ENCODE peak calls at places on chromosomes 11 and 22, in seven cellular contexts. S is NCI-H1092 treated with DMSO at 0.1 percent for 48 hours; J is stimulated activated CD4-positive, alpha-beta T cell treated with anti-CD3 and anti-CD28 coated beads, Interleukin-4, amount 100 ng/mL, for 48 hours; W is T-helper 2 cell; D is left ventricle myocardium inferior; P is activated CD8-positive, alpha-beta memory T cell treated with anti-CD3 and anti-CD28 coated beads for 1 hour; E is GM23248. V is an unnamed sample.

GRCh38 chr11:92765965-92766371 is 203.5 kb upstream of the MTNR1B start:
- DNase-seq in S (peak), J (no peak), W (no peak), D (peak), P (no peak), E (peak), V (no peak)

GRCh38 chr11:848988-849824 is 6.6 kb downstream of the TSPAN4 start:
- DNase-seq in S (peak), J (no peak), W (peak), D (no peak), P (no peak), E (no peak), V (peak)

GRCh38 chr11:40202569-40202968 is 1256.9 kb downstream of the LRRC4C start:
- DNase-seq in S (no peak), J (no peak), W (no peak), D (no peak), P (no peak), E (no peak), V (no peak)

GRCh38 chr11:32198053-32198452 is 107.2 kb downstream of the RCN1 start:
- DNase-seq in S (no peak), J (no peak), W (no peak), D (no peak), P (no peak), E (peak), V (no peak)

GRCh38 chr11:23732026-23732425 is 764.8 kb upstream of the LUZP2 start:
- DNase-seq in S (no peak), J (no peak), W (no peak), D (no peak), P (no peak), E (peak), V (no peak)

GRCh38 chr11:64902102-64902900 is 14.7 kb downstream of the ATG2A start:
- DNase-seq in S (no peak), J (no peak), W (no peak), D (no peak), P (no peak), E (no peak), V (no peak)

GRCh38 chr11:113376156-113376555 is 11.4 kb upstream of the ANKK1 start:
- DNase-seq in S (no peak), J (no peak), W (no peak), D (no peak), P (no peak), E (no peak), V (no peak)

GRCh38 chr11:65639623-65640482 is 2.0 kb downstream of the SIPA1 start:
- DNase-seq in S (no peak), J (no peak), W (peak), D (peak), P (peak), E (no peak), V (no peak)

GRCh38 chr22:47625531-47626427 is 863.3 kb downstream of the TBC1D22A start:
- DNase-seq in S (no peak), J (no peak), W (no peak), D (no peak), P (no peak), E (no peak), V (no peak)

GRCh38 chr11:47552086-47552580 is 799 bp downstream of the CELF1 start:
- DNase-seq in S (peak), J (no peak), W (peak), D (peak), P (no peak), E (peak), V (peak)

GRCh38 chr11:134753805-134754130 is 341.7 kb upstream of the B3GAT1 start:
- DNase-seq in S (no peak), J (no peak), W (no peak), D (no peak), P (no peak), E (no peak), V (no peak)

GRCh38 chr11:72015511-72016061 is 16.9 kb downstream of the IL18BP start:
- DNase-seq in S (no peak), J (no peak), W (no peak), D (no peak), P (no peak), E (peak), V (no peak)

GRCh38 chr11:44863231-44863630 is 87.5 kb downstream of the TP53I11 start:
- DNase-seq in S (no peak), J (no peak), W (no peak), D (no peak), P (no peak), E (no peak), V (no peak)

GRCh38 chr11:61764606-61765260 is 12.3 kb downstream of the MYRF start:
- DNase-seq in S (no peak), J (no peak), W (no peak), D (no peak), P (no peak), E (no peak), V (no peak)

GRCh38 chr11:36684840-36685800 is 87.1 kb upstream of the RAG2 start:
- DNase-seq in S (no peak), J (no peak), W (peak), D (no peak), P (no peak), E (no peak), V (no peak)

GRCh38 chr11:130522284-130522961 is 74.0 kb downstream of the ADAMTS15 start:
- DNase-seq in S (no peak), J (no peak), W (no peak), D (peak), P (no peak), E (peak), V (no peak)

GRCh38 chr22:19620742-19621371 is 93.4 kb upstream of the SEPTIN5 start:
- DNase-seq in S (no peak), J (no peak), W (no peak), D (no peak), P (no peak), E (no peak), V (peak)

GRCh38 chr11:130369141-130369691 is 54.5 kb upstream of the ZBTB44 start:
- DNase-seq in S (no peak), J (no peak), W (no peak), D (no peak), P (no peak), E (peak), V (no peak)

GRCh38 chr11:119615003-119615878 is 113.8 kb downstream of the NECTIN1 start:
- DNase-seq in S (no peak), J (no peak), W (no peak), D (no peak), P (no peak), E (peak), V (no peak)

GRCh38 chr11:413120-414081 is 1.4 kb downstream of the SIGIRR start:
- DNase-seq in S (no peak), J (no peak), W (peak), D (no peak), P (no peak), E (peak), V (peak)

GRCh38 chr11:20192641-20193040 is 32.4 kb upstream of the DBX1 start:
- DNase-seq in S (no peak), J (no peak), W (no peak), D (no peak), P (no peak), E (no peak), V (no peak)

GRCh38 chr11:57426439-57426753 is 525 bp downstream of the SLC43A3 start:
- DNase-seq in S (peak), J (no peak), W (no peak), D (no peak), P (no peak), E (no peak), V (peak)

GRCh38 chr22:44941176-44941575 is 68.6 kb downstream of the PHF21B start:
- DNase-seq in S (no peak), J (no peak), W (no peak), D (no peak), P (no peak), E (no peak), V (no peak)

GRCh38 chr11:56394381-56394780 is 18.1 kb upstream of the OR5AL1 start:
- DNase-seq in S (no peak), J (no peak), W (no peak), D (no peak), P (no peak), E (no peak), V (no peak)

GRCh38 chr11:32893091-32893946 is 708 bp downstream of the QSER1 start:
- DNase-seq in S (peak), J (peak), W (peak), D (peak), P (peak), E (peak), V (peak)

GRCh38 chr11:69220581-69221051 is 64.9 kb downstream of the SMIM38 start:
- DNase-seq in S (no peak), J (no peak), W (no peak), D (no peak), P (no peak), E (peak), V (no peak)

GRCh38 chr11:36130401-36130800 is 158.8 kb downstream of the COMMD9 start:
- DNase-seq in S (no peak), J (no peak), W (no peak), D (no peak), P (no peak), E (peak), V (no peak)

GRCh38 chr11:18490319-18490718 is 34.7 kb downstream of the LDHAL6A start:
- DNase-seq in S (no peak), J (no peak), W (no peak), D (no peak), P (no peak), E (peak), V (no peak)

GRCh38 chr11:114285599-114285998 is 10.6 kb upstream of the NNMT start:
- DNase-seq in S (no peak), J (no peak), W (no peak), D (no peak), P (no peak), E (peak), V (no peak)

GRCh38 chr22:50282361-50283144 is 12.4 kb upstream of the MAPK11 start:
- DNase-seq in S (no peak), J (no peak), W (no peak), D (no peak), P (no peak), E (peak), V (no peak)

GRCh38 chr11:65424200-65425104 is 1.9 kb downstream of the NEAT1 start:
- DNase-seq in S (no peak), J (peak), W (peak), D (peak), P (no peak), E (peak), V (no peak)

GRCh38 chr11:973237-973636 is 47.6 kb downstream of the AP2A2 start:
- DNase-seq in S (no peak), J (no peak), W (no peak), D (no peak), P (no peak), E (no peak), V (no peak)

GRCh38 chr11:69598147-69598546 is 42.8 kb upstream of the CCND1 start:
- DNase-seq in S (no peak), J (no peak), W (no peak), D (no peak), P (no peak), E (no peak), V (no peak)

GRCh38 chr11:43941257-43941879 is 1.1 kb upstream of the C11orf96 start:
- DNase-seq in S (no peak), J (no peak), W (no peak), D (no peak), P (no peak), E (peak), V (no peak)